ENCODE peak calls at places on chromosomes 4 and X, in four cellular contexts. V is stomach, E is GM12878, Y is prostate gland. Q is an unnamed sample.

GRCh38 chr4:83618991-83619390 is 83.1 kb downstream of the GPAT3 start:
- DNase-seq in V (peak; percentile 46), E (no peak), Y (no peak), Q (no peak)

GRCh38 chr4:108001540-108001939 is 11.9 kb downstream of the HADH start:
- DNase-seq in V (no peak), E (no peak), Y (no peak), Q (no peak)

GRCh38 chrX:100680756-100681155 is 36.8 kb downstream of the SRPX2 start:
- DNase-seq in V (no peak), E (no peak), Y (no peak), Q (no peak)

GRCh38 chr4:185115827-185116232 is 27.2 kb upstream of the SLC25A4 start:
- DNase-seq in V (peak; percentile 82), E (no peak), Y (peak; percentile 36), Q (no peak)

GRCh38 chr4:4426511-4427477 is 39.9 kb downstream of the NSG1 start:
- DNase-seq in V (no peak), E (no peak), Y (no peak), Q (peak; percentile 51)

GRCh38 chrX:154037754-154038153 is 18.1 kb upstream of the IRAK1 start:
- DNase-seq in V (no peak), E (no peak), Y (no peak), Q (no peak)

GRCh38 chrX:23883737-23884354 is 23.9 kb downstream of the APOO start:
- DNase-seq in V (no peak), E (no peak), Y (no peak), Q (no peak)

GRCh38 chr4:164204434-164204833 is 549.5 kb upstream of the SMIM31 start:
- DNase-seq in V (no peak), E (no peak), Y (no peak), Q (no peak)

GRCh38 chrX:42495139-42495538 is 282.8 kb downstream of the PPP1R2C start:
- DNase-seq in V (no peak), E (no peak), Y (no peak), Q (no peak)

GRCh38 chr4:37802068-37802666 is 24.3 kb upstream of the PGM2 start:
- DNase-seq in V (peak; percentile 64), E (no peak), Y (peak; percentile 33), Q (no peak)

GRCh38 chr4:153362184-153362583 is 17.7 kb downstream of the MND1 start:
- DNase-seq in V (no peak), E (no peak), Y (no peak), Q (no peak)

GRCh38 chr4:5045099-5045498 is 6.2 kb upstream of the STK32B start:
- DNase-seq in V (no peak), E (no peak), Y (no peak), Q (no peak)

GRCh38 chrX:9466115-9466495 is 1.2 kb downstream of the TBL1X start:
- DNase-seq in V (peak; percentile 51), E (no peak), Y (peak; percentile 29), Q (peak; percentile 88)
- H3K4me3 ChIP-seq in V (peak overlapping the region; percentile 62), E (peak overlapping the region; percentile 65), Y (peak overlapping the region; percentile 51), Q (peak overlapping the region; percentile 66)

DNA sequence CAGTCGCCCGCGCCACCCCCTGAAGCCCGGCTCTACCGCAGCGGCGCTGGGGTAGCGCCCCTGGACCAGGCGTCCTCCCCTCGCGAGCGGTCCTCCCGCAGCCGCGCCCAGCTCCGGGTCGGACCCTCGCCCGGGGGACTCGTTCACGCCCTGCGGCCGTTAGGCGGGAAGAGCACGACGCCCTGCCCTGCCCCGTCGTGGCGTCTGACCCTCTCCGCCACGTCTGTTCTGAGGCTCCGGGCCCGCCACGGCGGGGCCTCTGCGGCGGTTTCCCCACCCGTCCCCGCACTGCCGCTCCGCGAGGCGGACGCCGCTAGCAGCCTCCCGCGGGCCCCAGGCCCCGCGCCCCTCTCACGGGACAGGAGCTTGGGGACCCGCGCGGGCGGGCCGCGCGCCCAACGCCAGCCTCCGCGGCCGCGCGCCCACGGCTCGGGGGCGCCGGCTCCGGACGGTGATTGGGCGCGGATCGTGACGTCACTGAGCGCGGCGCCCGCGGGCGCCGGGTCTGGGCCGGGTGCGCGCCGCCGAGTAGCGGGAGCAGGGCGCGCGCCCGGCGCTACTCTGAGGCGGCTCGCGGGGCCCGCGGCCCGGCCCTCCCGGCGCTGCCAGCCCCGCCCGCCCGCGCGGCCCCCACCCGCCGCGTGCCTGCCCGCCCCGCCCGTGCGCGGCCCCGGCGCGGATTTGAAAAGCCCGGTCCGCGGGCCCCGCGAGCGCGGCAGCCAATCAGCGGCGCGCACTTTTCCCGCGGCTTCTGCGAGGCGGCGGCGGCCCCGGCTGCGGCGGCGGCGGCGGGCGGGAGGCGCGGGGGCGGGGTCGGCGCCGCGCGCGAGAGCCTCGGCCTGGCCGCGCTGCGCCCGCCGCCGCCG is at the start of gene NSD2:
- DNase-seq in V (peak; percentile 93), E (no peak), Y (peak; percentile 87), Q (peak; percentile 93)
- TF ChIP-seq POLR2AphosphoS5 in V (peak; percentile 11), E (peak; percentile 74), Y (no peak), Q (peak; percentile 38)

DNA sequence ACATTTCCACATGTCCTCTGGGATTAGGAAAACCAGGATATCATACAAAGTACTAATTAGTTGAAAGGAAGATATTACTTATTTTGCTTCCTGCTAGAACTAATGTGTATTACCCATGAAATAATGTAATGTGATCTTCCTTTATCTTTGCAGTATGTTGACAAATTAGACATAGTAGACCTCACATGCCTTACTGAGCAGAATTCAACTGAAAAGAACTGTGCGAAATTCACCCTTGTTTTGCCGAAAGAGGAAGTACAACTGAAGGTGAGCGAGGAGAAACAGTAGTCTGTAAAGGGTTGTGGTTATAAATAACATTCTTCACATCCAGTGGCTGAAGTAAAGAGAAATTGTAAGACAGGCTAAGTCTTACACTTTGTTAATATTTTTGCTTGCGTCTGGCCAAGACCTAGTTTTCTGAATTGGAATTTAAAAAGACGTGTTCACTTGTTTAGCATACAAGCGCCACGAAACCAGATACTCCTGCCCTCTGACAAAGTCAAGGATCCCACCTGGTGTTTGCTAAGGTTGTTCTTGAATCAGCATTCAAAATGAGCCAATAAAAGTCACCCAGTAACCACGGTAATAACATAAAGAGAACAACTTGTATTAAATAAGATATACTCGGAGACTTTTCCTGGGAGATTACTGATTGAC is 16.8 kb downstream of the STAP1 start:
- DNase-seq in V (no peak), E (peak; percentile 85), Y (no peak), Q (no peak)
- TF ChIP-seq POLR2A in V (no peak), E (no peak), Y (no peak), Q (no peak)

GRCh38 chrX:47191806-47192401 is 1.7 kb upstream of the UBA1 start:
- DNase-seq in V (no peak), E (no peak), Y (no peak), Q (no peak)
- H3K4me3 ChIP-seq in V (no peak overlapping the region), E (peak overlapping the region; percentile 77), Y (no peak overlapping the region), Q (no peak overlapping the region)

Q was measured in sigmoid colon.